ENCODE peak calls at places on chromosome 14, in five cellular contexts. J, L, G, Y and O are unnamed samples.
A peak's percentile ranks its signal among the peaks of the same experiment; 100 is the strongest.

GRCh38 chr14:57918791-57919190 is 52.9 kb upstream of the SLC35F4 start:
- DNase-seq in J (no peak), L (no peak), G (no peak), Y (no peak), O (no peak)

GRCh38 chr14:95265106-95266094 is 54.3 kb downstream of the CLMN start:
- DNase-seq in J (peak; percentile 93), L (peak; percentile 25), G (peak; percentile 91), Y (no peak), O (no peak)

GRCh38 chr14:54653764-54654469 is 87.0 kb downstream of the SAMD4A start:
- DNase-seq in J (peak; percentile 88), L (no peak), G (no peak), Y (no peak), O (no peak)

GRCh38 chr14:72802588-72802946 is 91.3 kb downstream of the DPF3 start:
- DNase-seq in J (peak; percentile 57), L (no peak), G (no peak), Y (no peak), O (no peak)

GRCh38 chr14:89040438-89041244 is 216.2 kb downstream of the TTC8 start:
- DNase-seq in J (peak; percentile 86), L (peak; percentile 76), G (peak; percentile 90), Y (peak; percentile 83), O (no peak)

GRCh38 chr14:22900088-22900799 is 17.2 kb downstream of the REM2 start:
- DNase-seq in J (peak; percentile 78), L (no peak), G (peak; percentile 82), Y (no peak), O (peak; percentile 5)

GRCh38 chr14:103899316-103899715 is 28.9 kb upstream of the TDRD9 start:
- DNase-seq in J (no peak), L (no peak), G (no peak), Y (no peak), O (no peak)

GRCh38 chr14:42541535-42542001 is 934.9 kb downstream of the LRFN5 start:
- DNase-seq in J (peak; percentile 69), L (no peak), G (no peak), Y (no peak), O (no peak)

GRCh38 chr14:93011650-93012317 is 88.8 kb downstream of the CHGA start:
- DNase-seq in J (no peak), L (no peak), G (no peak), Y (no peak), O (no peak)

GRCh38 chr14:31239673-31240072 is 32.1 kb upstream of the HECTD1 start:
- DNase-seq in J (no peak), L (no peak), G (no peak), Y (no peak), O (no peak)

GRCh38 chr14:70653662-70654061 is 11.9 kb downstream of the TTC9 start:
- DNase-seq in J (no peak), L (no peak), G (no peak), Y (no peak), O (no peak)

GRCh38 chr14:102939820-102940561 is 17.5 kb downstream of the AMN start:
- DNase-seq in J (no peak), L (no peak), G (peak; percentile 46), Y (no peak), O (no peak)

GRCh38 chr14:50769893-50770500 is 61.0 kb downstream of the NIN start:
- DNase-seq in J (no peak), L (no peak), G (no peak), Y (no peak), O (no peak)

GRCh38 chr14:29222671-29223268 is 456.2 kb downstream of the FOXG1 start:
- DNase-seq in J (peak; percentile 73), L (no peak), G (peak; percentile 12), Y (no peak), O (no peak)

GRCh38 chr14:100224229-100224628 is 14.7 kb upstream of the YY1 start:
- DNase-seq in J (no peak), L (no peak), G (no peak), Y (no peak), O (no peak)

GRCh38 chr14:90429236-90429635 is 32.4 kb downstream of the CALM1 start:
- DNase-seq in J (no peak), L (no peak), G (no peak), Y (no peak), O (no peak)

GRCh38 chr14:27427796-27428195 is 830.0 kb upstream of the NOVA1 start:
- DNase-seq in J (no peak), L (no peak), G (peak; percentile 45), Y (no peak), O (no peak)